ENCODE peak calls at places on chromosomes 12 and 14, in nine cellular contexts. X, I, V, S, N, U, B, Z and T are unnamed samples.

GRCh38 chr14:62053188-62053587 is 291.0 kb downstream of the SNAPC1 start:
- DNase-seq in X (no peak), I (no peak), V (no peak), S (no peak), N (no peak), U (no peak), B (no peak), Z (no peak), T (no peak)

GRCh38 chr12:89372584-89373370 is 20.5 kb upstream of the DUSP6 start:
- DNase-seq in X (no peak), I (peak), V (no peak), S (no peak), N (no peak), U (no peak), B (no peak), Z (no peak), T (no peak)

GRCh38 chr14:93007225-93007997 is 84.5 kb downstream of the CHGA start:
- DNase-seq in X (no peak), I (no peak), V (no peak), S (peak), N (no peak), U (no peak), B (peak), Z (no peak), T (peak)

GRCh38 chr14:106094654-106095189 is 568.3 kb downstream of the TMEM121 start:
- DNase-seq in X (no peak), I (no peak), V (no peak), S (no peak), N (no peak), U (peak), B (no peak), Z (no peak), T (no peak)

GRCh38 chr12:20212658-20213387 is 155.5 kb upstream of the PDE3A start:
- DNase-seq in X (peak), I (peak), V (peak), S (peak), N (peak), U (peak), B (peak), Z (no peak), T (no peak)

GRCh38 chr14:76050797-76051392 is 65.3 kb downstream of the IFT43 start:
- DNase-seq in X (peak), I (peak), V (peak), S (peak), N (peak), U (peak), B (peak), Z (peak), T (peak)

GRCh38 chr12:100668939-100669536 is 95.6 kb downstream of the GAS2L3 start:
- DNase-seq in X (peak), I (peak), V (peak), S (peak), N (peak), U (peak), B (peak), Z (peak), T (peak)

GRCh38 chr14:70995671-70996070 is 88.4 kb downstream of the PCNX1 start:
- DNase-seq in X (no peak), I (peak), V (peak), S (peak), N (no peak), U (no peak), B (no peak), Z (no peak), T (no peak)

GRCh38 chr12:96387981-96388380 is 12.3 kb downstream of the CDK17 start:
- DNase-seq in X (no peak), I (no peak), V (no peak), S (no peak), N (no peak), U (no peak), B (no peak), Z (no peak), T (no peak)

GRCh38 chr12:107610030-107610859 is 75.4 kb upstream of the PWP1 start:
- DNase-seq in X (no peak), I (peak), V (peak), S (peak), N (peak), U (peak), B (peak), Z (peak), T (peak)

GRCh38 chr12:50222275-50222783 is 55.2 kb upstream of the CERS5 start:
- DNase-seq in X (peak), I (peak), V (peak), S (peak), N (peak), U (peak), B (peak), Z (no peak), T (peak)

GRCh38 chr14:88005050-88005481 is at the start of gene GPR65:
- DNase-seq in X (no peak), I (no peak), V (no peak), S (peak), N (no peak), U (no peak), B (no peak), Z (no peak), T (peak)

GRCh38 chr14:64465856-64466554 is 706 bp downstream of the AKAP5 start:
- DNase-seq in X (no peak), I (peak), V (peak), S (peak), N (peak), U (peak), B (peak), Z (no peak), T (no peak)

GRCh38 chr12:53563452-53563851 is 56.2 kb upstream of the NPFF start:
- DNase-seq in X (no peak), I (no peak), V (no peak), S (no peak), N (no peak), U (no peak), B (no peak), Z (no peak), T (no peak)

GRCh38 chr14:76863724-76864407 is 37.7 kb downstream of the LRRC74A start:
- DNase-seq in X (no peak), I (no peak), V (no peak), S (no peak), N (no peak), U (no peak), B (no peak), Z (peak), T (no peak)

GRCh38 chr14:94384342-94384741 is 4.1 kb downstream of the SERPINA1 start:
- DNase-seq in X (no peak), I (no peak), V (no peak), S (no peak), N (no peak), U (no peak), B (no peak), Z (no peak), T (no peak)

GRCh38 chr12:38543151-38543550 is 226.6 kb downstream of the ALG10B start:
- DNase-seq in X (no peak), I (peak), V (peak), S (no peak), N (no peak), U (no peak), B (peak), Z (peak), T (no peak)

DNA sequence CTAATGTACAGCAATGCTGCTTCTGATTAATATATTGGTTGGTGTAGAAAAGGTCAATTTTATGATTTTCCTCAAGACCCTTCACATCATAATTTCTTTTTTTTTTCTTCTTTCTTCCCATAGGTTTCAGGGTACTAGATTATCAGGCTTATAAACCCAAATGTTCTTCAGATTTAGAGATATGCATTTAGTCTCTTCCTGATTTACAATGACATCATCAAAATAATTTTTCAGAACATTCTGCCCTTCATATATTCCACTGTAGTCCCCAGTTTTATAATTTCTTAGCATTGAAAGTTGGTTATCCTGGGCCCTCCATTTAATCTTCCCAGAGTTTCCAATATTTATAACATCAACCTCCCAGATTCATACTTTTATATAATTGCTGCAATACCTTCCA is 226.7 kb upstream of the LRFN5 start:
- DNase-seq in X (no peak), I (no peak), V (no peak), S (no peak), N (no peak), U (no peak), B (no peak), Z (no peak), T (no peak)
- TF ChIP-seq EZH2phosphoT487 in X (no peak), I (no peak), V (no peak), S (no peak), N (no peak), U (no peak), B (no peak), Z (no peak), T (no peak)

DNA sequence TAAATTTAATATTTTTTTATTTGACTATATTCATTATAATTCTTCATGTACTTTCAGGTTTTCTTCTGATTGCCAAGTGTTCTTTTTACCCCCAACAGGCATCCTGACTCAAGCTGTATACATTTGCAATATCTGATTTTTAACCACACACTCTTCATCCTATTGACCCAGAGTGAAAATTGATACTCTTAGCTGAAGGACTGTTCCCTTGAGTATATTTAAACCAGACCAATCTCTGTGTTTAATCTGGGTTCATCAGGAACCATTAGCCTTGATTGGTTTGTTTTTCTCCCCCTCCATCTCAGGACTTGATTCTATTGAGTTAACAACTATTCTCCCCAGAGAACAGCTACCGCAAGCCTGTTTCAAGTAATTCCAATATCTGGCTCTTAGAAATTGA is 222.3 kb upstream of the NOVA1 start:
- DNase-seq in X (no peak), I (no peak), V (no peak), S (no peak), N (no peak), U (no peak), B (peak), Z (no peak), T (no peak)
- TF ChIP-seq EZH2phosphoT487 in X (no peak), I (no peak), V (no peak), S (no peak), N (no peak), U (no peak), B (no peak), Z (no peak), T (no peak)

GRCh38 chr14:58638231-58639205 is 756 bp downstream of the DACT1 start:
- DNase-seq in X (no peak), I (peak), V (peak), S (peak), N (peak), U (peak), B (peak), Z (no peak), T (no peak)
- TF ChIP-seq EZH2phosphoT487 in X (no peak), I (no peak), V (no peak), S (no peak), N (no peak), U (peak), B (peak), Z (no peak), T (no peak)

GRCh38 chr12:45425426-45425825 is 209.5 kb downstream of the ANO6 start:
- DNase-seq in X (no peak), I (no peak), V (no peak), S (peak), N (no peak), U (no peak), B (no peak), Z (no peak), T (no peak)
- TF ChIP-seq EZH2phosphoT487 in X (no peak), I (no peak), V (no peak), S (no peak), N (no peak), U (no peak), B (no peak), Z (no peak), T (no peak)

GRCh38 chr12:13044859-13045384 is 741 bp downstream of the FAM234B start:
- DNase-seq in X (no peak), I (no peak), V (no peak), S (peak), N (no peak), U (no peak), B (peak), Z (no peak), T (no peak)
- TF ChIP-seq EZH2phosphoT487 in X (no peak), I (no peak), V (no peak), S (no peak), N (no peak), U (no peak), B (no peak), Z (no peak), T (no peak)

GRCh38 chr12:51863921-51864700 is 15.6 kb upstream of the FIGNL2 start:
- DNase-seq in X (no peak), I (peak), V (peak), S (peak), N (peak), U (peak), B (no peak), Z (no peak), T (no peak)
- TF ChIP-seq EZH2phosphoT487 in X (no peak), I (no peak), V (no peak), S (no peak), N (no peak), U (no peak), B (no peak), Z (no peak), T (no peak)

GRCh38 chr12:84738481-84738972 is 174.1 kb downstream of the SLC6A15 start:
- DNase-seq in X (no peak), I (peak), V (no peak), S (peak), N (no peak), U (no peak), B (peak), Z (no peak), T (no peak)
- TF ChIP-seq EZH2phosphoT487 in X (no peak), I (no peak), V (no peak), S (no peak), N (no peak), U (no peak), B (no peak), Z (no peak), T (no peak)

GRCh38 chr12:118061876-118062791 is 1.2 kb upstream of the WSB2 start:
- DNase-seq in X (no peak), I (peak), V (peak), S (peak), N (peak), U (peak), B (peak), Z (no peak), T (peak)
- TF ChIP-seq EZH2phosphoT487 in X (no peak), I (no peak), V (no peak), S (no peak), N (no peak), U (no peak), B (no peak), Z (no peak), T (no peak)

GRCh38 chr12:41956353-41956752 is 188.3 kb downstream of the GXYLT1 start:
- DNase-seq in X (no peak), I (no peak), V (no peak), S (no peak), N (no peak), U (no peak), B (no peak), Z (no peak), T (no peak)
- TF ChIP-seq EZH2phosphoT487 in X (no peak), I (no peak), V (no peak), S (no peak), N (no peak), U (no peak), B (no peak), Z (no peak), T (no peak)